ENCODE peak calls at places on chromosomes 6 and 20, in five cellular contexts. T is activated B cell treated with CpG ODN at 0.5 μM for 24 hours, E is HFF-Myc, J is left ventricle myocardium inferior, G is cardiac muscle cell. L is an unnamed sample.
A peak's percentile ranks its signal among the peaks of the same experiment; 100 is the strongest.

GRCh38 chr6:138844203-138844602 is 48.3 kb downstream of the ECT2L start:
- DNase-seq in T (no peak), E (no peak), G (no peak), J (peak; percentile 70), L (no peak)

GRCh38 chr6:168641455-168641854 is 200.5 kb downstream of the SMOC2 start:
- DNase-seq in J (no peak), T (no peak), G (no peak), E (no peak), L (no peak)

GRCh38 chr6:161215193-161215592 is 58.7 kb downstream of the AGPAT4 start:
- DNase-seq in E (peak; percentile 52), J (no peak), T (no peak), G (no peak), L (no peak)

GRCh38 chr6:788058-788457 is 95.1 kb upstream of the EXOC2 start:
- DNase-seq in G (no peak), E (no peak), J (no peak), T (no peak), L (no peak)

GRCh38 chr20:46808565-46808964 is 86.1 kb upstream of the EYA2 start:
- DNase-seq in J (no peak), G (no peak), E (no peak), T (no peak), L (no peak)

GRCh38 chr6:16519265-16520242 is 241.7 kb downstream of the ATXN1 start:
- DNase-seq in J (no peak), E (no peak), T (no peak), G (no peak), L (no peak)

GRCh38 chr20:48983423-48984400 is 62.2 kb downstream of the ARFGEF2 start:
- DNase-seq in E (peak; percentile 62), J (peak; percentile 18), T (no peak), G (no peak), L (no peak)

GRCh38 chr6:65638047-65638831 is 68.8 kb downstream of the EYS start:
- DNase-seq in E (no peak), J (no peak), G (peak; percentile 58), T (no peak), L (no peak)

GRCh38 chr6:2157441-2158127 is 87.8 kb downstream of the GMDS start:
- DNase-seq in G (no peak), J (no peak), E (peak; percentile 10), T (no peak), L (no peak)

GRCh38 chr20:10761232-10761631 is 87.4 kb upstream of the JAG1 start:
- DNase-seq in E (no peak), G (no peak), T (no peak), J (no peak), L (no peak)

GRCh38 chr6:89999995-90000825 is 105.9 kb downstream of the GJA10 start:
- DNase-seq in J (no peak), T (no peak), G (no peak), E (no peak), L (no peak)

DNA sequence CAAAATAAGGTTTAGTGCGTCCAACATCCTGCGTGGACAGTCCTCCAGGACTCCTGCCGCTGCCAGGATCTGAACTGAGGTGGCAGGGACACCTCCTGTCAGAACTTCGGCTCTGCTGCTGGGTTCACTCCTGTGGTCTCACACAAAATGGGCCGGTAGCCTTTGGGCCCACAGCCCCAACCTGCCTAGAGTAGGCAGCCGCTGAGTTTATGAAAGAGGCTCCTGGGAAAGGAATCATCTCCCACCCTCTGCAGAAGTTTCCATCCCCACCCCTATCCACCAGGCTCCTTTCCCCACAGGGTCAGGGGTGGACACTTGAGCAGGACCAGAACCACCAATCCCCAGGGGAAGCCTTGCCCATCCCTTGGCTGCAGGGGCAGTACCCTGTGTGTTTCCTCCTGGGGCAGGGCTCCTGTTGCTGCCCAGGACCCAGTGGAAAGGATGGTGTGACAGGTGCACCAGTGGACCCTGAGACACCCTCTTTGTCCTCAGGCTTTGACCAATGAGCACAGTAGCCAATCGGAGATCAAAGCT is 2.1 kb upstream of the ABHD16B start:
- DNase-seq in J (no peak), G (no peak), T (no peak), E (no peak), L (no peak)
- TF ChIP-seq CTCF in J (no peak), G (no peak), T (no peak), E (no peak), L (no peak)

GRCh38 chr20:35742741-35743523 is 872 bp upstream of the RBM39 start:
- DNase-seq in J (no peak), E (no peak), G (peak; percentile 34), T (no peak), L (no peak)
- TF ChIP-seq CTCF in J (no peak), E (no peak), G (no peak), T (no peak), L (no peak)

GRCh38 chr20:60697252-60697651 is 554.8 kb upstream of the CDH4 start:
- DNase-seq in T (no peak), E (no peak), J (no peak), G (no peak), L (no peak)
- TF ChIP-seq CTCF in T (no peak), E (no peak), J (no peak), G (no peak), L (no peak)

GRCh38 chr20:34579191-34579661 is 20.7 kb downstream of the MAP1LC3A start:
- DNase-seq in G (no peak), J (peak; percentile 61), E (peak; percentile 42), T (no peak), L (no peak)
- TF ChIP-seq CTCF in G (peak; percentile 80), J (peak; percentile 68), E (peak; percentile 74), T (no peak), L (peak; percentile 43)

DNA sequence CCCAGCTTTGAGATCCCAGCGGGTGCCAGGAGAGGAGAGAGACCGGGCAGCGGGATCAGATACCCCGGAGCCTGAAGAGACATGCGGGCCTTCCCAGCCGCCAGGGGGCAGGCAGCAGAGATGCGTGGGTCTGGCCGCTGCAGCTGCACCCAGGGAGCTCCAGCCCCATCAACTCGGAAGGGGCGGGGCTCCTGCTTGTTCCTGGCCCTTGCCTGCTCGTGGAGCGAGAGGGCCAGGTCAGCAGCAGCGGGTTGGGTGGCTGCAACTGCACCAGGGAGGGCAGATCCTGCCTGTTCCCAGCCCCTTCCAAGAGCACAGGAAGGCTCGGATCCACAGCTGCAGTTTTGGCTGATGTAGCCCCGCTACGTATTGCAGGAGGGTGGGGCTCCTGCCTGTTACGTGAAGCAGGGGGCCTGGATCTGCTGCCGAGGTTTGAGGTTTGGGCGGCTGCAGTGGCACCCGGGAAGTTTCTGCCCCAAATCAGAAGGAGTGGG is 532.8 kb downstream of the RFPL4B start:
- DNase-seq in E (no peak), G (no peak), T (no peak), J (peak; percentile 13), L (peak; percentile 47)
- TF ChIP-seq CTCF in E (no peak), G (peak; percentile 5), T (no peak), J (no peak), L (no peak)

DNA sequence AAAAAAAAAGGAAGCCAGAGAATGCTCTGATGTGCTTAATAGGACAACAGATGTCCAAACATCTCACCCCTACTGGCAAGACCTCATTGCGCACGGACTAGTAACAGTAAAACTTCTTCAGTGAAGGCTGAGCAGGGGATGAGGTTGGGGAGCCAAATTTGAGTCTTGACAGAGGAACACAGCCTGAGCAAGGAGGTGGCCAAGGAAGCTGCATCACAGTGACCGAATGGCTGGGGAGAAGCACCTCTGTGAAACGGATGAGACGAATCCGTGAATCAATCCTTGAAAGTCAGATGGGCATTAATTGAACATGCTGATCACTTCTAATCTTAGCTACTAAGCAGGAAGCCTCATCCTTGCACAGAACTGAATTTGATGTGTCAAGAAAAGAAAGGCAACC is 29.7 kb downstream of the PXDC1 start:
- DNase-seq in G (no peak), E (no peak), T (no peak), J (no peak), L (no peak)
- TF ChIP-seq CTCF in G (no peak), E (no peak), T (no peak), J (no peak), L (no peak)